ENCODE peak calls at places on chromosomes 3 and 15, in seven cellular contexts. W is HCT116, P is HepG2, H is vagina, Z is GM23248, F is thoracic aorta, X is right cardiac atrium. G is an unnamed sample. For H3K4me1, the result is how much of the 10 kb centered on the place peaks cover.

GRCh38 chr3:158106773-158107461 is 697 bp upstream of the SHOX2 start:
- DNase-seq in W (no peak), X (no peak), P (no peak), F (no peak), Z (peak), H (no peak), G (no peak)

GRCh38 chr3:20136231-20136630 is 49.8 kb downstream of the SGO1 start:
- DNase-seq in F (no peak), Z (peak), H (no peak), P (no peak), W (no peak), X (no peak), G (no peak)

GRCh38 chr3:2137651-2138050 is 39.0 kb downstream of the CNTN4 start:
- DNase-seq in F (no peak), W (no peak), Z (no peak), P (no peak), X (no peak), H (no peak), G (no peak)

GRCh38 chr3:14415501-14415900 is 13.1 kb downstream of the SLC6A6 start:
- DNase-seq in F (no peak), W (no peak), P (no peak), Z (peak), X (no peak), H (no peak), G (peak)

GRCh38 chr3:174821477-174821876 is 37.7 kb upstream of the NAALADL2 start:
- DNase-seq in W (no peak), X (no peak), H (no peak), P (no peak), Z (peak), F (no peak), G (no peak)

GRCh38 chr15:40110866-40111550 is 2.3 kb upstream of the BMF start:
- DNase-seq in F (no peak), Z (no peak), H (no peak), W (no peak), P (no peak), X (no peak), G (no peak)

GRCh38 chr15:86135030-86135429 is 55.4 kb downstream of the AGBL1 start:
- DNase-seq in X (peak), F (no peak), W (no peak), P (no peak), H (no peak), Z (no peak), G (no peak)

GRCh38 chr3:159779883-159780282 is 208.8 kb upstream of the IL12A start:
- DNase-seq in F (no peak), H (no peak), P (no peak), W (no peak), X (no peak), Z (peak), G (no peak)

GRCh38 chr3:183455064-183455463 is 26.6 kb upstream of the MCF2L2 start:
- DNase-seq in P (peak), Z (peak), X (no peak), H (no peak), W (no peak), F (no peak), G (no peak)

GRCh38 chr3:14208977-14209394 is 30.4 kb downstream of the LSM3 start:
- DNase-seq in H (no peak), X (no peak), F (no peak), W (no peak), Z (no peak), P (no peak), G (no peak)

GRCh38 chr15:42921049-42921731 is 612 bp upstream of the TTBK2 start:
- DNase-seq in P (no peak), H (no peak), W (no peak), Z (peak), X (no peak), F (no peak), G (no peak)
- H3K27ac ChIP-seq in P (no peak), H (peak), W (no peak), Z (no peak), X (peak), F (peak), G (no peak)

GRCh38 chr3:192064959-192065358 is 604.0 kb downstream of the PYDC2 start:
- DNase-seq in W (no peak), F (no peak), P (no peak), Z (no peak), X (no peak), H (no peak), G (no peak)
- H3K4me1 ChIP-seq in W (under half), F (under half), P (under half), Z (under half), X (under half), H (under half), G (under half)

DNA sequence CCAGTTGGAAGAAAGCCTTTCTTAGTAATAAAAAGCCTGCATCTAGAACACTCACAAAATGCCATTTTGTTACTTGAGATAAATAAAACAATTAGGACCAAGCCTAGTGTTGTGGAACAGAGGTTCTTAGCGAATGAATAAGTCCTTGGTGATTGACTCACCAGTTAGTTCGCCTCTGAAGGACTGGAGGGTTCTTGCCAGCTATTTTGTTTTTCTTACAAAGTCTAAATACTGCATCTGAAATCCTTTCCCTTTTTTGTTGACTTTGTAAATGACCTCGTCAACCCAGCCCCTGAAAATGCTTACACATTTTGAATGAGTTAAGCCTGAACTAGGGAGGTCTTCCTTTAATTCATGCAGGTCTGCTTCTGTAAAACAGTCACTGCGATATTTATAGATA is 45.1 kb upstream of the SACM1L start:
- DNase-seq in P (peak), H (no peak), W (no peak), X (no peak), F (no peak), Z (peak), G (peak)
- H3K27ac ChIP-seq in P (peak), H (peak), W (no peak), X (no peak), F (peak), Z (peak), G (peak)

DNA sequence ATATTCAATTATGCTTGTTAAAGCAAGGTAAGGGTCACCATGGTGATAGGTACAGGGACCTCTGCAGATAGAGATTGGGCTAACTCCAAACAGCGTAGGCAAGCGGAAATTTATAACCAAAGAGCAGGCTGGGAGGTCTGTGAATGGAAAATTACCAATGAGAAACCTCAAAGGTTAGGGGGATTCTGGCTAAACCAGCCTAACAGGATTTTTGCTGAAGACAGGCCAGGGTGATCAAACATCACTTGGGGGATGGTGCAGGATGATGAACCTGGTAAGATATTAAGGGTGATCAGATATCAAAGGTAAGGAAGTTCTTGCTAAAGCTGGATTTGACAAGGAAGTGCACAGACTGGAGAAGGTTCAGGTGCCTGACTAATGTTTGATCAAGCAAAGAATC is 35.3 kb upstream of the SNRPN start:
- DNase-seq in F (no peak), X (no peak), H (no peak), P (no peak), W (no peak), Z (no peak), G (no peak)
- H3K4me1 ChIP-seq in F (under half), X (under half), H (under half), P (under half), W (under half), Z (under half), G (under half)

DNA sequence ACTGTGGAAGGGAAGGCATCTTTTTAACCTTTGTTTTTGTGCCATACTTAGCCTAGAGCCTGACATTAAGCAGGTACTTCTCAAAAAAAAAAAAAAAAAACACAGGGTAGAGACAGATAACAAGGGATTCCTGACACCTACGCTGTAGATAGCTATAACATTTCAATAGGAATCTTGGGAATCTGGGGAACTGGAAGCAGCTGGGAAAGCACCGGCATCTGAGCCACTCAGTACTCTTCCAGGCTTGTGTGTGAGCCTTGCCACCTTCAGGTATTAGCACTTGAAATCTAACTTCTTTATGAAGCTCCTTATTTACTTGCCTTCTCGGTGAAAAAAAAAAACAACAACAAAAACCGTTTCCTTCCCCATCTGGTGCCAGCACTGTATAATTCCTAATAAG is 46.8 kb downstream of the PIK3CA start:
- DNase-seq in P (no peak), W (no peak), X (no peak), Z (no peak), F (no peak), H (no peak), G (no peak)
- H3K27ac ChIP-seq in P (no peak), W (no peak), X (no peak), Z (no peak), F (no peak), H (no peak), G (no peak)

GRCh38 chr15:69715205-69715604 is 262.6 kb downstream of the RPLP1 start:
- DNase-seq in X (no peak), F (no peak), Z (no peak), H (no peak), P (no peak), W (no peak), G (no peak)
- H3K4me1 ChIP-seq in X (under half), F (under half), Z (under half), H (under half), P (under half), W (under half), G (under half)

GRCh38 chr3:156859578-156859977 is 33.4 kb downstream of the LEKR1 start:
- DNase-seq in Z (no peak), H (no peak), W (no peak), X (no peak), F (no peak), P (no peak), G (no peak)
- H3K27ac ChIP-seq in Z (no peak), H (no peak), W (no peak), X (no peak), F (no peak), P (no peak), G (no peak)

GRCh38 chr3:122508135-122508914 is 6.4 kb downstream of the KPNA1 start:
- DNase-seq in W (no peak), F (no peak), X (no peak), P (no peak), H (no peak), Z (no peak), G (no peak)
- H3K4me1 ChIP-seq in W (under half), F (under half), X (under half), P (under half), H (under half), Z (under half), G (under half)